ENCODE peak calls at places on chromosomes 7 and 10, in six cellular contexts. One of them, this sample, is unnamed. For H3K27me3, the result is how much of the 10 kb centered on the place peaks cover.

GRCh38 chr10:27723436-27723835 is 22.2 kb downstream of the MKX start:
- DNase-seq in body of pancreas: no peak
- DNase-seq in IMR-90: peak
- DNase-seq in ovary: no peak
- DNase-seq in prostate gland: no peak
- DNase-seq in transverse colon: no peak
- DNase-seq in this sample: no peak

GRCh38 chr10:22648547-22648961 is 65.8 kb downstream of the PIP4K2A start:
- DNase-seq in body of pancreas: no peak
- DNase-seq in IMR-90: peak
- DNase-seq in ovary: no peak
- DNase-seq in prostate gland: no peak
- DNase-seq in transverse colon: no peak
- DNase-seq in this sample: no peak

GRCh38 chr10:689433-690226 is at the start of gene DIP2C:
- DNase-seq in body of pancreas: peak
- DNase-seq in IMR-90: peak
- DNase-seq in ovary: peak
- DNase-seq in prostate gland: peak
- DNase-seq in transverse colon: peak
- DNase-seq in this sample: peak

GRCh38 chr10:43685744-43686143 is 37.1 kb upstream of the ZNF32 start:
- DNase-seq in body of pancreas: peak
- DNase-seq in IMR-90: no peak
- DNase-seq in ovary: no peak
- DNase-seq in prostate gland: no peak
- DNase-seq in transverse colon: no peak
- DNase-seq in this sample: no peak

GRCh38 chr7:28032738-28033380 is 147.7 kb downstream of the JAZF1 start:
- DNase-seq in body of pancreas: no peak
- DNase-seq in IMR-90: no peak
- DNase-seq in ovary: no peak
- DNase-seq in prostate gland: no peak
- DNase-seq in transverse colon: no peak
- DNase-seq in this sample: no peak

GRCh38 chr10:89645742-89646172 is 715 bp upstream of the PANK1 start:
- DNase-seq in body of pancreas: peak
- DNase-seq in IMR-90: no peak
- DNase-seq in ovary: no peak
- DNase-seq in prostate gland: no peak
- DNase-seq in transverse colon: peak
- DNase-seq in this sample: no peak

GRCh38 chr10:119370046-119370770 is 162.8 kb downstream of the GRK5 start:
- DNase-seq in body of pancreas: no peak
- DNase-seq in IMR-90: peak
- DNase-seq in ovary: no peak
- DNase-seq in prostate gland: no peak
- DNase-seq in transverse colon: no peak
- DNase-seq in this sample: no peak

GRCh38 chr10:114519756-114520288 is 115.5 kb upstream of the AFAP1L2 start:
- DNase-seq in body of pancreas: no peak
- DNase-seq in IMR-90: no peak
- DNase-seq in ovary: no peak
- DNase-seq in prostate gland: no peak
- DNase-seq in transverse colon: peak
- DNase-seq in this sample: no peak

GRCh38 chr10:15363031-15363430 is 8.1 kb downstream of the FAM171A1 start:
- DNase-seq in body of pancreas: no peak
- DNase-seq in IMR-90: peak
- DNase-seq in ovary: no peak
- DNase-seq in prostate gland: no peak
- DNase-seq in transverse colon: no peak
- DNase-seq in this sample: no peak

GRCh38 chr10:100370561-100370975 is 23.5 kb downstream of the SCD start:
- DNase-seq in body of pancreas: peak
- DNase-seq in IMR-90: peak
- DNase-seq in ovary: no peak
- DNase-seq in prostate gland: peak
- DNase-seq in transverse colon: peak
- DNase-seq in this sample: no peak
- TF ChIP-seq POLR2A in body of pancreas: no peak
- TF ChIP-seq POLR2A in IMR-90: no peak
- TF ChIP-seq POLR2A in ovary: no peak
- TF ChIP-seq POLR2A in prostate gland: peak
- TF ChIP-seq POLR2A in transverse colon: no peak
- TF ChIP-seq POLR2A in this sample: no peak

GRCh38 chr7:100173806-100174495 is 3.2 kb downstream of the GPC2 start:
- DNase-seq in body of pancreas: no peak
- DNase-seq in IMR-90: no peak
- DNase-seq in ovary: no peak
- DNase-seq in prostate gland: no peak
- DNase-seq in transverse colon: no peak
- DNase-seq in this sample: no peak

GRCh38 chr7:100176096-100176835 is 915 bp downstream of the GPC2 start:
- DNase-seq in body of pancreas: no peak
- DNase-seq in IMR-90: no peak
- DNase-seq in ovary: no peak
- DNase-seq in prostate gland: no peak
- DNase-seq in transverse colon: no peak
- DNase-seq in this sample: no peak

GRCh38 chr7:100174582-100174981 is 2.6 kb downstream of the GPC2 start:
- DNase-seq in body of pancreas: no peak
- DNase-seq in IMR-90: no peak
- DNase-seq in ovary: no peak
- DNase-seq in prostate gland: no peak
- DNase-seq in transverse colon: no peak
- DNase-seq in this sample: no peak

GRCh38 chr7:100175296-100175935 is 1.8 kb downstream of the GPC2 start:
- DNase-seq in body of pancreas: no peak
- DNase-seq in IMR-90: no peak
- DNase-seq in ovary: no peak
- DNase-seq in prostate gland: no peak
- DNase-seq in transverse colon: no peak
- DNase-seq in this sample: no peak

DNA sequence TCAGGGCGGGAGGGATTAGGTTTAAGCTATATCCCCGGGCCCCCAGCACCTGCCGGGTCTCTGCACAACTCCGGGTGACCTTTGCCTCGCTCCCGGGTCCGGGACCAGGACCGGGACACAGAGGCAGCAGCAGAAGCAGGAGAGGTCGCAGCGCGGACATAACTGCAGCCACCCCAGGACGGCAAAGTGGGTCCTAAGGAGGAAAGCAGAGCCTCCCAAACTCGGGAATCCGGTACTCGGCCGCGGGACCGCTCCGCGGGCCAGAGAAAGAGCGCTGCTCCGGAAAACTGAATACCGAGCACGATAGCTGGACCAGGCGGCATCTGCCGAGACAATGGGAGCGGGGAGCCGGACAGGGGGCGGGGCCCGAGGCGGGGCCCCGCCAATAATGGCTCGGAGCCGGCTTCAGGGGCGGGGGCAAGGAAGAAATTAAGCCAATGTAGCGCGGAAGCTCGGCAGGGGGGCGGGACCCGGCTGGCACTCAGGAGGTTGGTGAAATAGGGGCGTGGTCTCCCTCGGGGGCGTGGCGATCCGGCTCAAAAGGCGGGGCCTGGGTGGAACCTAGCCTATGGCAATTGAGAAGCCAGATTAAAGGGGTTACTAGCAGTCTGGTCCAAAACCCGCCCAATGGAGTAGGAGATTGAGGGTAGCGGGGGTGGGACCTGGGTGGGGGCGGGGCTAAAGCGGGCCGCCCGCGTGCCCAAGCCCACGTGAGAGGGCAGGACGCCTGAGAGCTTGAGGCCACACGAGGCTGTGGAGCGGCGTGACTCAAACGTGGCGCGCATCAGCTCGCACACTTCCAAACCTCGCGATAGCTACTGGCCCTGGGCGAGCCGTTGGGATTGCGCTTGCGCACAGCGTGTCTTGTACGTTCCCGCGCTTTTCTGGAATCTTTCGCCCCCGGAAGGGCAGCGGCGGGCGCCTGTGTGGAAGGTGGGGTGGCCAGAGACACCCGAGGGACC is at the start of the genes GPC2 and STAG3:
- DNase-seq in body of pancreas: peak
- DNase-seq in IMR-90: peak
- DNase-seq in ovary: peak
- DNase-seq in prostate gland: peak
- DNase-seq in transverse colon: peak
- DNase-seq in this sample: peak
- H3K27ac ChIP-seq in body of pancreas: no peak
- H3K27ac ChIP-seq in IMR-90: peak
- H3K27ac ChIP-seq in ovary: no peak
- H3K27ac ChIP-seq in prostate gland: no peak
- H3K27ac ChIP-seq in transverse colon: peak
- H3K27ac ChIP-seq in this sample: no peak

DNA sequence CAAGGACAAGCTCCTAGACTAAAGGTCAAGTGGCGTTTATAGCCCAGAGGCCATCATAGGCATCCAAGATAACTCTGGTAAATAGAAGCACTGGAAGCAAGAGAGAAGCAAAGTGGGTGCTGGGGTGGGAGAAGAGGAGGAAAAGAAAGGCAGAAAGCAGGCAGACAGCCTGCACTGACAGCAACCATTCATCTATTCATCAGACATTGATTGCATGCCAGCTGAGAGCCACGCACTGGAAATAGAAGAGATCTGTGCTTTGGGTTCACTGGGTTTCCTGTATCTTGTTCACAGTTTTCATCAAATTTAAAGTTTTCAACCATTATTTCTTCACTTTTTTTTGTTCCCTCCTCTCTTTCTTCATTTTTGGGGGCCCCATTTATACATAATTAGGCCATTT is 4.7 kb upstream of the SLIT1 start:
- DNase-seq in body of pancreas: no peak
- DNase-seq in IMR-90: no peak
- DNase-seq in ovary: no peak
- DNase-seq in prostate gland: no peak
- DNase-seq in transverse colon: no peak
- DNase-seq in this sample: no peak
- H3K27me3 ChIP-seq in body of pancreas: under half
- H3K27me3 ChIP-seq in IMR-90: half or more
- H3K27me3 ChIP-seq in ovary: under half
- H3K27me3 ChIP-seq in prostate gland: under half
- H3K27me3 ChIP-seq in transverse colon: half or more
- H3K27me3 ChIP-seq in this sample: under half

DNA sequence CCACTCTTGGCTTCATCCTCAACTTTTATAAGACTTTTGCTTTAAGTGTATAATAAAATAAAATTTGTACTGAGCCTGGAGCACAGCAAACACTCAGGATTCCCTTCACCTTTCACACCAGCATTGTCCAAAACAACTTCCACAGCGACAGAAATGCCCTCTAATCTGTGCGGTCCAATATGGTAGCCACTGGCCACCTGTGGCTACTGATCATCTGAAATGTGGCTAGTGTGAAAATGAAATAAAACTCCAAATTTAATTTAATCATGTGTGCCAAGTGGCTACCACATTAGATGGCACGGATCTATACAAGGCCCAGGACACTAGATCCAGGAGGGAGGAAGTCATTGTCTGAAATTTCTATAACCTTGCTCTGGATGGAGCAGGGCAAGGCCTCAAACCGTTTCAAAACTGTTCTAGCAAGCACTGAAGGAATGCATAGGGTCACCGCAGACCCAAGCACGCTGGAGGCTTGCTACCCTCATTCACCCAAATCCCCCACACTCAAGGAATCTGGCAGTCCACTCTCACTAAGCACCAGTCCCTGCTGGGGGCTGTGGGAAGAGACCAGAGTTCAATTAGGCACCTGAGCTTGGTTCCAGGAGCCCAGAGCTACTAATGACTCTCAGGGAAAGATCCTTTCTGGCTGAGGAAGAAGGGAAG is 6.3 kb upstream of the MYO1G start:
- DNase-seq in body of pancreas: no peak
- DNase-seq in IMR-90: no peak
- DNase-seq in ovary: no peak
- DNase-seq in prostate gland: no peak
- DNase-seq in transverse colon: no peak
- DNase-seq in this sample: no peak
- TF ChIP-seq POLR2A in body of pancreas: no peak
- TF ChIP-seq POLR2A in IMR-90: peak
- TF ChIP-seq POLR2A in ovary: no peak
- TF ChIP-seq POLR2A in prostate gland: no peak
- TF ChIP-seq POLR2A in transverse colon: no peak
- TF ChIP-seq POLR2A in this sample: no peak